ENCODE peak calls at places on chromosomes 11 and 22, in six cellular contexts. D is A549, E is astrocyte, F is PC-9, H is uterus, Y is spleen. Q is an unnamed sample.
A peak's percentile ranks its signal among the peaks of the same experiment; 100 is the strongest.

GRCh38 chr11:121892131-121892681 is 223.8 kb downstream of the BLID start:
- DNase-seq in D (no peak), E (peak; percentile 82), F (peak; percentile 21), H (no peak), Y (no peak), Q (no peak)

GRCh38 chr11:113314389-113315301 is at the start of gene TTC12:
- DNase-seq in D (peak; percentile 49), E (peak; percentile 71), F (peak; percentile 94), H (peak; percentile 90), Y (peak; percentile 98), Q (peak; percentile 61)

GRCh38 chr22:38717244-38717643 is 11.5 kb downstream of the GTPBP1 start:
- DNase-seq in D (no peak), E (no peak), F (no peak), H (no peak), Y (no peak), Q (no peak)

GRCh38 chr11:74256370-74257133 is 54.9 kb downstream of the P4HA3 start:
- DNase-seq in D (no peak), E (no peak), F (no peak), H (no peak), Y (no peak), Q (no peak)

GRCh38 chr11:115008774-115009173 is 330.4 kb downstream of the NXPE2 start:
- DNase-seq in D (no peak), E (no peak), F (no peak), H (no peak), Y (no peak), Q (no peak)

GRCh38 chr22:39917776-39918493 is 17.1 kb downstream of the GRAP2 start:
- DNase-seq in D (no peak), E (no peak), F (no peak), H (no peak), Y (no peak), Q (no peak)

GRCh38 chr11:116482716-116483115 is 290.1 kb downstream of the BUD13 start:
- DNase-seq in D (no peak), E (no peak), F (no peak), H (no peak), Y (no peak), Q (no peak)

GRCh38 chr22:36549033-36549432 is 20.1 kb upstream of the EIF3D start:
- DNase-seq in D (no peak), E (no peak), F (no peak), H (no peak), Y (no peak), Q (no peak)

GRCh38 chr11:65113361-65113756 is 1.7 kb downstream of the TM7SF2 start:
- DNase-seq in D (no peak), E (no peak), F (peak; percentile 19), H (no peak), Y (no peak), Q (no peak)

GRCh38 chr11:33919645-33920044 is 27.8 kb upstream of the LMO2 start:
- DNase-seq in D (no peak), E (no peak), F (no peak), H (no peak), Y (no peak), Q (no peak)

GRCh38 chr11:63667993-63668392 is 3.2 kb downstream of the ATL3 start:
- DNase-seq in D (peak; percentile 60), E (peak; percentile 95), F (peak; percentile 51), H (no peak), Y (no peak), Q (peak; percentile 81)
- H3K4me3 ChIP-seq in D (peak overlapping the region; percentile 28), E (no peak overlapping the region), F (no peak overlapping the region), H (no peak overlapping the region), Y (no peak overlapping the region), Q (peak overlapping the region; percentile 32)

GRCh38 chr22:47618180-47618579 is 855.7 kb downstream of the TBC1D22A start:
- DNase-seq in D (no peak), E (no peak), F (no peak), H (no peak), Y (peak; percentile 63), Q (no peak)

GRCh38 chr22:47620391-47620790 is 857.9 kb downstream of the TBC1D22A start:
- DNase-seq in D (no peak), E (no peak), F (no peak), H (no peak), Y (peak; percentile 35), Q (no peak)

GRCh38 chr22:47621253-47621652 is 858.8 kb downstream of the TBC1D22A start:
- DNase-seq in D (no peak), E (no peak), F (no peak), H (no peak), Y (peak; percentile 30), Q (no peak)

GRCh38 chr22:47618611-47619010 is 856.2 kb downstream of the TBC1D22A start:
- DNase-seq in D (no peak), E (no peak), F (no peak), H (no peak), Y (peak; percentile 54), Q (no peak)

DNA sequence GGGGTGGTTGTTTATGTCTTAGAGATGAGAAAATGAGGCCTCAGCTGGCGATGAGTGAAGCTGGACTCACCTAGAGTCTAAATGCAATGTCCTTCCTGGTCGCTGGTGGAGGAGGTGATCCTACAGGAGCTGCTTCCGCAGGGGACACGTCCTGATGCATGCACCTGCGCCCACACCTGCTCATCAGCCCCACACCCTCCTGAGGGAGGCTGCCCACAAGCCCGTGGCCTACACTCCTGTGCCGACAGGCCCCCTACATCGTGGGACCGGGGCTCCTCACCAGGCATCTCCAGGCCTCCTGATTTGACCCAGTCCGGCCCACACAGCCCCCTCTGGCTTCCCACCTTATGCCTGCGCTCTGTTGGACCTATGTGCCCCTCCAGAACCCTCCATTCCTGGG is 857.2 kb downstream of the TBC1D22A start:
- DNase-seq in D (no peak), E (no peak), F (no peak), H (no peak), Y (peak; percentile 51), Q (no peak)
- H3K9me3 ChIP-seq in D (no peaks in the 10 kb centered on the region), E (peaks cover 16% of the 10 kb centered on the region), F (no peaks in the 10 kb centered on the region), H (no peaks in the 10 kb centered on the region), Y (no peaks in the 10 kb centered on the region), Q (peaks cover 77% of the 10 kb centered on the region)

DNA sequence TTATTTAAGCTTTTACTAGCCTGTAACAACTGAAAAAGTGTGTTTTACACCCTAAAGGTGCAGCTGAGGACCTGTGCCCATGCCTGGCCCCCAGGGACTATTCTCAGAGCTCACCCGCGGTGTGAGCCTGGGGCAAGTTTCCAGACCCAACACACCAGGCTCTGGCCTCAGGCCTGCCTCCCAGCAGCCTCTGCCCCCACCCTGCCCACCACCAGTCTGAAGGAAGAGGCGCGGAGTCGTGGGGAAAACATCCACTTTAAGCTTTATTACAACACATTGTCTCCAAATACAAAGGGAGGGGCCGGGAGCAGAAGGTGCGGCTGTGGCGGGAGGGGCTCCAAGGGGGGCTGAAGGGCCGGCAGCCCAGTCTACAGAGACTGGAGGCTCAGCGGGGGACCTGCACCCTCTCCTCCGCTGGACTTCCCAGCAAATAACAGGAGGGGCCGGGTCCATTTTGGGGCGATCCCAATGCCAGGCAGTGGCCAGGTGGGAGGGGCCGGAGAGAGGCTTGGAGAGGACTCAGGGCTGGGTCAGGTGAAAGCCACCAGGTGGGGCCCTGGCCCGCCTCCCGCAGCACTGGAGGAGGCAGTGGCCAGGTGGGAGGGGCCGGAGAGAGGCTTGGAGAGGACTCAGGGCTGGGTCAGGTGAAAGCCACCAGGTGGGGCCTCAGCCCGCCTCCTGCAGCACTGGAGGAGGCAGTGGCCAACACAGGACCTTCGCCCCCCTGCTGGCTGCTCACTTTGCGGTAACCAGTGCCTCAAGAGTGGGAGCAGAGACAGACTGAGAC is 18.1 kb downstream of the DUSP8 start:
- DNase-seq in D (no peak), E (no peak), F (peak; percentile 75), H (no peak), Y (no peak), Q (no peak)
- TF ChIP-seq CTCF in D (no peak), E (no peak), F (peak; percentile 37), H (no peak), Y (no peak), Q (no peak)

GRCh38 chr11:8828580-8829358 is 82.2 kb upstream of the AKIP1 start:
- DNase-seq in D (no peak), E (peak; percentile 75), F (no peak), H (no peak), Y (no peak), Q (no peak)

GRCh38 chr11:8830641-8831040 is 80.3 kb upstream of the AKIP1 start:
- DNase-seq in D (no peak), E (no peak), F (no peak), H (no peak), Y (no peak), Q (no peak)

GRCh38 chr11:8828055-8828454 is 82.9 kb upstream of the AKIP1 start:
- DNase-seq in D (no peak), E (no peak), F (no peak), H (no peak), Y (no peak), Q (no peak)

GRCh38 chr11:8831861-8832260 is 79.1 kb upstream of the AKIP1 start:
- DNase-seq in D (no peak), E (no peak), F (no peak), H (no peak), Y (peak; percentile 36), Q (no peak)

GRCh38 chr11:8829556-8829955 is 81.4 kb upstream of the AKIP1 start:
- DNase-seq in D (no peak), E (no peak), F (no peak), H (no peak), Y (no peak), Q (no peak)
- H3K4me3 ChIP-seq in D (no peak overlapping the region), E (no peak overlapping the region), F (no peak overlapping the region), H (no peak overlapping the region), Y (no peak overlapping the region), Q (no peak overlapping the region)

GRCh38 chr11:100821198-100821597 is 134.1 kb downstream of the ARHGAP42 start:
- DNase-seq in D (no peak), E (no peak), F (no peak), H (no peak), Y (no peak), Q (no peak)
- H3K9me3 ChIP-seq in D (no peaks in the 10 kb centered on the region), E (no peaks in the 10 kb centered on the region), F (no peaks in the 10 kb centered on the region), H (no peaks in the 10 kb centered on the region), Y (no peaks in the 10 kb centered on the region), Q (no peaks in the 10 kb centered on the region)

GRCh38 chr11:32062540-32062939 is 28.3 kb upstream of the RCN1 start:
- DNase-seq in D (no peak), E (no peak), F (no peak), H (no peak), Y (no peak), Q (no peak)

GRCh38 chr11:32069361-32070058 is 21.4 kb upstream of the RCN1 start:
- DNase-seq in D (no peak), E (no peak), F (peak; percentile 18), H (no peak), Y (no peak), Q (no peak)

GRCh38 chr11:32068134-32068533 is 22.7 kb upstream of the RCN1 start:
- DNase-seq in D (no peak), E (peak; percentile 66), F (no peak), H (no peak), Y (no peak), Q (no peak)

GRCh38 chr11:32070707-32071106 is 20.2 kb upstream of the RCN1 start:
- DNase-seq in D (no peak), E (no peak), F (no peak), H (no peak), Y (no peak), Q (no peak)

DNA sequence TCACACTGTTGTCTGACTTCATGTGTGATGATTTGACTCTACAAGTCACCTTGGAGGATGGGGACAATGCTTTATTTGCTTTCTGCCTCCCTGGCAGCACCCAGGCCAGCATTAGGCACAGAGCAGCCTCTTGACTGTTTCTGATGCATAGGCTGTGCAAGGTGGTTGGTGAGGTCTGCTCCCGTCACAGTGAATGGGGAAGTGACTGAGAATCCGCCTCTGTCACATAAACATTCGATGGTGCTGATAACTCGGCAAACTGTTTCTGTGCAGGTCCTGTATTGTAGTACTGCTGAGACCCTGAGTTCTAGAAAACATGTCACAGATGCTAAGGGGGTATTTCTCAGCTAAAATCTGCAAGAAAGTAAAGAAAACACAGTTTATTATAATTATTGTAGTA is 25.0 kb upstream of the RCN1 start:
- DNase-seq in D (no peak), E (no peak), F (no peak), H (no peak), Y (no peak), Q (no peak)
- TF ChIP-seq CTCF in D (no peak), E (no peak), F (no peak), H (no peak), Y (no peak), Q (no peak)

Q was measured in AG04450.